ENCODE peak calls at places on chromosomes 3 and 15, in four cellular contexts. Y, H, S and W are unnamed samples.

GRCh38 chr15:85849946-85850345 is 55.2 kb upstream of the KLHL25 start:
- DNase-seq in S (no peak), H (no peak), Y (no peak), W (no peak)

GRCh38 chr3:30810617-30811016 is 83.8 kb downstream of the GADL1 start:
- DNase-seq in S (no peak), H (peak), Y (no peak), W (no peak)

GRCh38 chr3:155676252-155676981 is 68.5 kb downstream of the PLCH1 start:
- DNase-seq in H (peak), Y (no peak), S (no peak), W (peak)

GRCh38 chr15:52527898-52528464 is 699 bp downstream of the MYO5A start:
- DNase-seq in H (peak), Y (no peak), S (no peak), W (peak)

GRCh38 chr15:29774900-29775299 is 47.4 kb downstream of the TJP1 start:
- DNase-seq in H (no peak), Y (peak), S (peak), W (peak)

GRCh38 chr15:55255714-55256113 is 33.9 kb downstream of the RAB27A start:
- DNase-seq in Y (no peak), S (no peak), H (no peak), W (no peak)

GRCh38 chr3:149723781-149724180 is 28.5 kb downstream of the COMMD2 start:
- DNase-seq in Y (no peak), S (no peak), H (no peak), W (no peak)

GRCh38 chr15:51244366-51244977 is 93.9 kb downstream of the CYP19A1 start:
- DNase-seq in Y (no peak), S (no peak), H (no peak), W (no peak)

GRCh38 chr15:101127503-101128076 is 124.3 kb downstream of the CHSY1 start:
- DNase-seq in Y (peak), S (peak), H (peak), W (peak)

GRCh38 chr15:64597469-64597806 is 137.1 kb downstream of the ZNF609 start:
- DNase-seq in H (no peak), Y (no peak), S (no peak), W (no peak)

GRCh38 chr15:99103279-99103678 is 1.6 kb upstream of the SYNM start:
- DNase-seq in S (no peak), Y (no peak), H (no peak), W (no peak)

GRCh38 chr3:100796556-100796955 is 87.3 kb downstream of the TFG start:
- DNase-seq in S (no peak), Y (no peak), H (no peak), W (peak)
- TF ChIP-seq CTCF in S (peak), Y (peak), H (no peak), W (peak)

DNA sequence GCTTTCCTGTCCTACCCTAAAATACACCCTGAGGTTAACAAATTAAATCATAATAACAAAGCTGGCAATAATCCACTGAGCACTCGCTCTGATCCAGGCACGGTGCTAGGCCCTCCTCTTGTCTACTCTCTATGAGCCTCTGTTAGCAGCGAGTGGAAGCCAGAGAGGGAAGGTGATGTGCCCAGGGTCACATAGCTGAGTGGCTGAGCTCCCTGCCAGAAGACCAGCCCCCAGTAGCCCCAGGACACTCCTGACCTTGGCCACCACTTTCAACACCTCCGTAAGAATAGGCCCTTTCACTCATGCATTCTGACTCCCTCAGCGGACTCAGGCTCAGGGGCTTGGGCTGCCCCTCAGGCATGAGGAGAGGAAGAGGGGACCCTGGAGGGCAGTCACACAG is 9.5 kb upstream of the PRKCD start:
- DNase-seq in H (no peak), S (no peak), Y (no peak), W (no peak)
- H3K4me3 ChIP-seq in H (no peak), S (no peak), Y (no peak), W (no peak)

GRCh38 chr3:55488398-55489055 is 1.4 kb upstream of the WNT5A start:
- DNase-seq in H (peak), Y (peak), S (no peak), W (peak)
- TF ChIP-seq CTCF in H (no peak), Y (no peak), S (no peak), W (no peak)

DNA sequence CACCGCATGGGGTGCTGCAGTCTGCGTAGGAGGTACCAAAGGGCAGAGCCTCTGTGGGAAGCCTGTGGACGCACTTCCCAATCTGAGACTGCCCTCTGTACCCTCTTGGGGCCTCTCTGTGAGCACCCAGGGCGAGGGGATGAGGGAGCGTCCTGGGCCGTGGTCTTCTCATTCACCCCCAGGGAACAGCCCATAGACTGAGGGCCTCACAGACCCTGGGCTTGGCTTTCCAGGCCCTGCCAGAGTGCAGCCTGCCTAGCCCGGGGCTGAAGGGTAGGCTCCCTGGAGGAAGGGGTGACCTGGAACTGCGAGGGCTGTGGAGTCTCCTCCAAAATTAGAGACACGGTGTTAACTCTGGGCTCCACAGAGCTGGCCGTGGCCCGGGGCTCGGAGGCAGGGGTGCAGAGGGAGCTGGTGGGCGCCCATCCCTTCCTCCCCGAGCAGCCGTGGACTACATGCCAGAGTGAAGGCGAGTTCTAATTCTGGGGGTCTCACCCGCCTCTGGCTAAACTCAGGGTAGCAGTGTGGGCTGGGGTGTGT is 468 bp upstream of the SPTBN5 start:
- DNase-seq in Y (no peak), H (no peak), S (no peak), W (no peak)
- H3K4me3 ChIP-seq in Y (no peak), H (no peak), S (no peak), W (no peak)

DNA sequence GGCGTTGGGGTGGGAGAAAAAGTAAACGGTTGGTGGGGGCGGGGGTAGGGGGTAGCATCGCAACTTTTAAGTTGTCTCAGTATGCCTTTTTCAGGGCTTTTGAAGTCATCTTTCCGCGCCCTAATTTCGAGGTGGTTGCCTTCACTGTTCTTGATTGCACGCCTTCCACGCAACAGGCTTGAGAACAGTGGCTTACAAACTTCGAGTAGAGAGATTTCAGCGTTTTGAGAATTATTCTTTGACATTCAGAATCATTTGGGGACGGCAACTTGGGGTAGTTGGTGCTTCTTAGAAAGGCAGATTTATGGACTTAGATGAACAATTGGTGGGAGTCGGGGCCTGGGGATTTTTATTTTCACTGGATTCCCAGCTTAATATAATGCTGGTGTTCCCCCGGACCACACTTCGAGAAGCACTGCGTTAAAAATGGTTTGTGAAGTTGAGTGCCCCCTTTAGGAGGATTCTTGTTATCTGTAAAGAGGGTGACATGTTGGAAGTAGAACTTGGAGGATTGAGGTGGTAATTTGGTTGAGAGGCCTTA is 880 bp downstream of the PPP4R2 start:
- DNase-seq in Y (no peak), S (peak), H (no peak), W (peak)
- TF ChIP-seq CTCF in Y (peak), S (peak), H (peak), W (peak)

DNA sequence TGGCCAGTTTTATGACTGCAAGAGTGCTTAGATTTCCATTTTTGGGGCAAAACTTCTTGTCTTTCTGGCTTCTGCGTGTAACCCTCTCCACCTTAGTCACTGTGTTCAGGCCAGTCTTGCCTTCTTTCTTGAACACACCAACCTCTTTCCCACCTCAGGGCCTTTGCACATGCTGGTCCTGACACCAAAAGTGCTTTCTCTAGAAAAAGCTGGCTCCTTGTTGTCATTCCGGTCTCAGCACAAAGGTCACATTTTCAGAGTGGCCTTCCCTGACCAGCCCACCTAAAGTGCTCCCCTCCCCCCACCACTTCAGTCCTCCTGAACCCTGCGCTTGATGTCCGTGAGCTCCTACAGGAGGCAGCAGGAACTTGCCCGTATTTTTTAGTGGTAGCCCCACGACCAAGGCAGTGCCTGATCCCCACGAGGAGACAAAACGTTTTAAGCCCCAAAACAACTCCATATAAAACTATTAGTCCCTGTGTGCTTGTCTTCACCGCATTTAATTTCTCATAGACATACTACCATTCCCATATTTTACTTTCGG is 25.5 kb downstream of the CDCP1 start:
- DNase-seq in S (peak), Y (no peak), H (no peak), W (no peak)
- H3K4me3 ChIP-seq in S (no peak), Y (no peak), H (no peak), W (no peak)

DNA sequence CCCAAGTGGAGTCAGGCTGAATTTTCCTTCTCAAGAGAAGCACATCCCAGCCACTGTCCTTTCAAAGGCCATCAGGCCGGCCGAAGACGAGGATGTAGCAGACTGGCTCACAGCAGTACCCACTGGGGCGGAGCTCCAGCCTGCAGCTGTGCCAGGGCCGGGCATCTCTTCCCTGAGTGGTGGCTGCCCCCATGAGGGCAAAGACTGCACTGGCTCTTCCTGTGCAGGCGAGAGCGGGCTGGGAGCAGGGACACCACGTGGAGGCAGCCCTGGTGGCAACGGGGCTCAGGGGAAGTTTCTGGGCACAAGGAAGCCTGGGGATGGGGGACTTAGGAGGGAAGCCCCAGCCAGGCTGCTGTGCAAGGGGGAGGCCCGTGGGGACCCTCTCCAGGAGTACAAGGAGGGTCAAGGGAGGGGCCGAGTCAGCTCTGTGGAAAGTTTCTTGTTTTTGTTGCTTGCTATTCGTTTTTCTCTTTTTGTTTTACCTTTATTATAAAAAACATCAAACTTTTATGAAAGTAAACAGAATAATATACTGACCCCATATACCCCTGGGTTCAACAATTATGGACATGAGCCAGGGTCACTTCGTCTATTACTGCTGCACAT is 66.1 kb downstream of the RPN1 start:
- DNase-seq in Y (peak), H (peak), S (peak), W (peak)
- TF ChIP-seq CTCF in Y (peak), H (peak), S (peak), W (peak)

GRCh38 chr3:90011136-90011535 is 903.7 kb downstream of the EPHA3 start:
- DNase-seq in S (no peak), Y (no peak), H (no peak), W (peak)
- H3K4me3 ChIP-seq in S (no peak), Y (no peak), H (no peak), W (no peak)

DNA sequence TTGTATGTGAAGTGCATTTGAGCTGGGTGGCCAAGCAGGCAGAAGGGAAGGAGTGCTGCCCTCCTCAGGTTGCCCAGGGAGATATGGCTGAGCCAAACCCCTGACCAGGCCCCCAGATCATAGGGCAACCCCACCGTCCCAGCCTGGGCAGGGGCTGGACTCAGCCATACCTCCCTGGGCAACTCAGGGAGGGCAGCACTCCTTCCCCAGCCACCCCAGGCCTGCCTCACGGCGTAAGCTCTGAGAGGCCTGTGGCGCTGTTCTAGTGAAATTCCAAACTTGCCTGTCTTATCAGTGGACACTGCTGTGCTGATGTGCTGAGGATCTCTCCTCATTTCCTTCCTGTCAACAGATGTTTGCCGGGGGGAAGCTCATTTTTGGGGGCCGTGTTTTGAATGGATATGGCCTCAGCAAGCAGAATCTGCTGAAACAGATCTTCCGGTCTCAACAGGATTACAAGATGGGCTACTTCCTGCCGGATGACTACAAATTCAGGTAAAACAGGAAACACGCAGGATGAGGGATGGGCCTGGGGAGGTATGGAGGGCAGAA is 57.6 kb upstream of the FGD5 start:
- DNase-seq in H (no peak), S (no peak), Y (no peak), W (no peak)
- TF ChIP-seq CTCF in H (no peak), S (no peak), Y (no peak), W (no peak)